ENCODE peak calls at places on chromosomes 16 and 17, in four cellular contexts. W is heart right ventricle, J is uterus, M is breast epithelium. N is an unnamed sample.

GRCh38 chr17:14926526-14927122 is 338.5 kb downstream of the PMP22 start:
- DNase-seq in W (peak; percentile 52), J (peak; percentile 20), M (no peak), N (no peak)

GRCh38 chr16:58352690-58353089 is 39.6 kb upstream of the GINS3 start:
- DNase-seq in W (no peak), J (no peak), M (no peak), N (no peak)

GRCh38 chr16:19698480-19699465 is 19.3 kb downstream of the KNOP1 start:
- DNase-seq in W (no peak), J (no peak), M (no peak), N (no peak)

GRCh38 chr17:48873696-48874443 is 18.7 kb upstream of the ATP5MC1 start:
- DNase-seq in W (no peak), J (no peak), M (no peak), N (no peak)

GRCh38 chr17:78137392-78138203 is 7.0 kb downstream of the TMC8 start:
- DNase-seq in W (no peak), J (no peak), M (no peak), N (no peak)

GRCh38 chr16:46996952-46997458 is 23.5 kb upstream of the DNAJA2 start:
- DNase-seq in W (no peak), J (no peak), M (no peak), N (no peak)

GRCh38 chr17:77332981-77333685 is 192.4 kb downstream of the SEC14L1 start:
- DNase-seq in W (no peak), J (peak; percentile 13), M (peak; percentile 19), N (peak; percentile 89)

GRCh38 chr16:74462361-74462760 is 41.1 kb upstream of the CLEC18B start:
- DNase-seq in W (no peak), J (no peak), M (no peak), N (no peak)

GRCh38 chr17:36072431-36073121 is 8.5 kb downstream of the CCL18 start:
- DNase-seq in W (peak; percentile 59), J (peak; percentile 22), M (no peak), N (no peak)

GRCh38 chr16:5510819-5511370 is 413.3 kb upstream of the EEF2KMT start:
- DNase-seq in W (no peak), J (no peak), M (peak; percentile 43), N (no peak)

GRCh38 chr17:65495255-65496060 is 66.0 kb downstream of the AXIN2 start:
- DNase-seq in W (no peak), J (no peak), M (no peak), N (no peak)

GRCh38 chr17:14776791-14777190 is 475.9 kb downstream of the HS3ST3B1 start:
- DNase-seq in W (no peak), J (no peak), M (no peak), N (no peak)

GRCh38 chr17:72518810-72519597 is 398.2 kb downstream of the SOX9 start:
- DNase-seq in W (no peak), J (no peak), M (no peak), N (no peak)

GRCh38 chr17:70096861-70097260 is 21.8 kb downstream of the KCNJ16 start:
- DNase-seq in W (no peak), J (no peak), M (no peak), N (no peak)

GRCh38 chr16:69481901-69482341 is 57.5 kb downstream of the CYB5B start:
- DNase-seq in W (peak; percentile 89), J (peak; percentile 88), M (peak; percentile 89), N (no peak)

GRCh38 chr16:52912565-52913173 is 140.0 kb downstream of the CHD9NB start:
- DNase-seq in W (peak; percentile 38), J (peak; percentile 24), M (peak; percentile 54), N (no peak)

GRCh38 chr16:85857406-85857805 is 41.6 kb upstream of the IRF8 start:
- DNase-seq in W (no peak), J (no peak), M (no peak), N (no peak)

GRCh38 chr16:50234771-50235556 is 31.4 kb upstream of the ADCY7 start:
- DNase-seq in W (no peak), J (no peak), M (no peak), N (no peak)

GRCh38 chr16:4261557-4262172 is 11.2 kb downstream of the TFAP4 start:
- DNase-seq in W (no peak), J (peak; percentile 50), M (no peak), N (no peak)

GRCh38 chr17:19945009-19945650 is 32.5 kb downstream of the AKAP10 start:
- DNase-seq in W (no peak), J (no peak), M (no peak), N (no peak)

GRCh38 chr17:77493901-77494663 is 353.3 kb downstream of the SEC14L1 start:
- DNase-seq in W (no peak), J (peak; percentile 11), M (no peak), N (no peak)

GRCh38 chr17:77507116-77507885 is 366.5 kb downstream of the SEC14L1 start:
- DNase-seq in W (no peak), J (peak; percentile 11), M (no peak), N (no peak)

GRCh38 chr17:49515196-49515770 is 20.2 kb downstream of the NGFR start:
- DNase-seq in W (peak; percentile 89), J (peak; percentile 94), M (peak; percentile 96), N (peak; percentile 86)

GRCh38 chr16:53052519-53053501 is at the start of gene CHD9NB:
- DNase-seq in W (no peak), J (no peak), M (peak; percentile 82), N (peak; percentile 68)

GRCh38 chr16:4723071-4723767 is 10.9 kb downstream of the ANKS3 start:
- DNase-seq in W (no peak), J (no peak), M (no peak), N (no peak)

GRCh38 chr16:88064889-88065746 is 113.9 kb downstream of the BANP start:
- DNase-seq in W (no peak), J (no peak), M (no peak), N (no peak)

GRCh38 chr16:27718767-27719445 is 169.0 kb downstream of the KATNIP start:
- DNase-seq in W (no peak), J (no peak), M (peak; percentile 84), N (no peak)

GRCh38 chr16:85253127-85253941 is 141.1 kb upstream of the CIBAR2 start:
- DNase-seq in W (peak; percentile 34), J (peak; percentile 53), M (no peak), N (no peak)

GRCh38 chr17:75271233-75271954 is 363 bp upstream of the MIF4GD start:
- DNase-seq in W (peak; percentile 78), J (peak; percentile 81), M (peak; percentile 43), N (no peak)

GRCh38 chr17:20127660-20128413 is 118.7 kb downstream of the SPECC1 start:
- DNase-seq in W (no peak), J (no peak), M (no peak), N (peak; percentile 19)

GRCh38 chr16:7316266-7316888 is 16.3 kb upstream of the RBFOX1 start:
- DNase-seq in W (no peak), J (no peak), M (no peak), N (no peak)

GRCh38 chr16:5768445-5768844 is 670.9 kb upstream of the EEF2KMT start:
- DNase-seq in W (no peak), J (no peak), M (no peak), N (no peak)

GRCh38 chr16:3362931-3363330 is 7.2 kb downstream of the OR2C1 start:
- DNase-seq in W (no peak), J (no peak), M (no peak), N (no peak)

GRCh38 chr16:17307501-17307900 is 163.3 kb downstream of the XYLT1 start:
- DNase-seq in W (no peak), J (no peak), M (no peak), N (no peak)

GRCh38 chr17:15091825-15092224 is 173.3 kb downstream of the PMP22 start:
- DNase-seq in W (no peak), J (no peak), M (no peak), N (no peak)

GRCh38 chr16:67697407-67697806 is 21.7 kb downstream of the GFOD2 start:
- DNase-seq in W (no peak), J (no peak), M (no peak), N (no peak)

GRCh38 chr17:67273900-67274299 is 28.9 kb upstream of the HELZ start:
- DNase-seq in W (no peak), J (no peak), M (no peak), N (no peak)

GRCh38 chr16:48180868-48181480 is 25.2 kb upstream of the ABCC12 start:
- DNase-seq in W (no peak), J (no peak), M (no peak), N (no peak)

GRCh38 chr16:48172682-48173081 is 16.9 kb upstream of the ABCC12 start:
- DNase-seq in W (no peak), J (no peak), M (no peak), N (no peak)

GRCh38 chr16:48173877-48174276 is 18.1 kb upstream of the ABCC12 start:
- DNase-seq in W (no peak), J (no peak), M (no peak), N (no peak)

DNA sequence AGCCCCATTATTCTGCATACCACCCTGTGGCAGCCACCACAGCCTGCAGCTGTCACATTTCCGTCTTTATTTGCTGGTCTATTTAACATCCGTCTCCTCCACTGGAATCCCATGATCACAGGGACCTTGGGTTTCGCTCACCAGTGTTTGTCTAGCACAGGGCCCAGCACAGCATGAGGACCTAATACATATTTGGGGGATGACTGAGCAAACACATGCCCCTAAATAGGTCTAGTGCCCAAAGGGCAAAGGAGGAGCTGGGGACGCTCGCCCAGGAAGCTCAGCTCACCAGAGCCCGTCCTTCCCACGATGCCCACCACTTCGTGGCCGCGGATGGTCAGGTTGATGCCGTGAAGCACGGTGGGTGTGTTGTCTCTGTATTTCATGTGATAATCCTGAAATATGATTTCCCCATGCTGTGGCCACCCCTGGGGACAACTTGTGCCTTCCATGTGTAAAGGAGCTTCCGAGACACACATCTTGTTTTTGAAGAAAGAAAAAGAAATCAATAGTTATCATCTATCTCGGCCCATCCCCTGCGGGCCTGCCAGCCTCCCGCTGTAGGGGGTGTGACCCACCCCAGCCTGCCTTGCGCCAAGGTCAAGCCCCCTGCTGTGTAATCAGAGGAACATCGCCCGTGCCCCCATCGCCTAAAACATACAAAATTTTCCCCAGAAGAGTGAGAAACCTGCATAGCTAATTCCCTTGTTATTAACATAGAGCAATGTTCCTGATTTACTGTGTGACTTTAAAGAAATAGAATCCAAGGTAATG is 21.0 kb upstream of the ABCC12 start:
- DNase-seq in W (no peak), J (no peak), M (no peak), N (no peak)
- H3K27me3 ChIP-seq in W (no peaks in the 10 kb centered on the region), J (no peaks in the 10 kb centered on the region), M (no peaks in the 10 kb centered on the region), N (no peaks in the 10 kb centered on the region)

GRCh38 chr17:73912360-73912746 is 268.1 kb upstream of the SDK2 start:
- DNase-seq in W (no peak), J (no peak), M (no peak), N (no peak)
- H3K27me3 ChIP-seq in W (peaks cover 66% of the 10 kb centered on the region), J (no peaks in the 10 kb centered on the region), M (peaks cover 14% of the 10 kb centered on the region), N (no peaks in the 10 kb centered on the region)

GRCh38 chr16:89171216-89172170 is at the start of gene CDH15:
- DNase-seq in W (peak; percentile 83), J (peak; percentile 61), M (peak; percentile 94), N (no peak)
- H3K27me3 ChIP-seq in W (peaks cover 67% of the 10 kb centered on the region), J (peaks cover 23% of the 10 kb centered on the region), M (peaks cover 38% of the 10 kb centered on the region), N (peaks cover 6% of the 10 kb centered on the region)

GRCh38 chr16:49015189-49015540 is 266.5 kb downstream of the CBLN1 start:
- DNase-seq in W (no peak), J (no peak), M (no peak), N (no peak)
- H3K27me3 ChIP-seq in W (peaks cover 9% of the 10 kb centered on the region), J (no peaks in the 10 kb centered on the region), M (peaks cover 4% of the 10 kb centered on the region), N (peaks cover 1% of the 10 kb centered on the region)